ENCODE peak calls at places on chromosomes 5 and 9, in eight cellular contexts. One of them, this sample, is unnamed.

GRCh38 chr5:142095035-142095434 is 13.5 kb upstream of the NDFIP1 start:
- DNase-seq in activated CD8-positive, alpha-beta memory T cell treated with anti-CD3 and anti-CD28 coated beads for 1 hour: no peak
- DNase-seq in activated CD4-positive, alpha-beta T cell treated with anti-CD3 and anti-CD28 coated beads for 1 hour: peak
- DNase-seq in AG04450: no peak
- DNase-seq in hepatic stellate cell: no peak
- DNase-seq in globus pallidus: no peak
- DNase-seq in activated CD4-positive, CD25-positive, alpha-beta regulatory T cell treated with anti-CD3 and anti-CD28 coated beads, Interleukin-2, amount 50 U/mL, for 16 hours: peak
- DNase-seq in GM23248: peak
- DNase-seq in this sample: no peak

GRCh38 chr5:50995285-50995942 is 329.0 kb downstream of the PARP8 start:
- DNase-seq in hepatic stellate cell: no peak
- DNase-seq in globus pallidus: no peak
- DNase-seq in GM23248: no peak
- DNase-seq in activated CD8-positive, alpha-beta memory T cell treated with anti-CD3 and anti-CD28 coated beads for 1 hour: no peak
- DNase-seq in activated CD4-positive, alpha-beta T cell treated with anti-CD3 and anti-CD28 coated beads for 1 hour: no peak
- DNase-seq in activated CD4-positive, CD25-positive, alpha-beta regulatory T cell treated with anti-CD3 and anti-CD28 coated beads, Interleukin-2, amount 50 U/mL, for 16 hours: no peak
- DNase-seq in AG04450: no peak
- DNase-seq in this sample: no peak

GRCh38 chr9:114619205-114619758 is 8.2 kb downstream of the TMEM268 start:
- DNase-seq in activated CD4-positive, alpha-beta T cell treated with anti-CD3 and anti-CD28 coated beads for 1 hour: no peak
- DNase-seq in AG04450: no peak
- DNase-seq in activated CD4-positive, CD25-positive, alpha-beta regulatory T cell treated with anti-CD3 and anti-CD28 coated beads, Interleukin-2, amount 50 U/mL, for 16 hours: no peak
- DNase-seq in activated CD8-positive, alpha-beta memory T cell treated with anti-CD3 and anti-CD28 coated beads for 1 hour: no peak
- DNase-seq in hepatic stellate cell: no peak
- DNase-seq in globus pallidus: no peak
- DNase-seq in GM23248: no peak
- DNase-seq in this sample: no peak

GRCh38 chr5:107203231-107203630 is 467.5 kb downstream of the EFNA5 start:
- DNase-seq in AG04450: no peak
- DNase-seq in activated CD4-positive, alpha-beta T cell treated with anti-CD3 and anti-CD28 coated beads for 1 hour: no peak
- DNase-seq in activated CD8-positive, alpha-beta memory T cell treated with anti-CD3 and anti-CD28 coated beads for 1 hour: no peak
- DNase-seq in activated CD4-positive, CD25-positive, alpha-beta regulatory T cell treated with anti-CD3 and anti-CD28 coated beads, Interleukin-2, amount 50 U/mL, for 16 hours: no peak
- DNase-seq in GM23248: no peak
- DNase-seq in globus pallidus: no peak
- DNase-seq in hepatic stellate cell: no peak
- DNase-seq in this sample: no peak

GRCh38 chr9:137170486-137171148 is 766 bp upstream of the LRRC26 start:
- DNase-seq in activated CD8-positive, alpha-beta memory T cell treated with anti-CD3 and anti-CD28 coated beads for 1 hour: no peak
- DNase-seq in AG04450: no peak
- DNase-seq in activated CD4-positive, alpha-beta T cell treated with anti-CD3 and anti-CD28 coated beads for 1 hour: no peak
- DNase-seq in hepatic stellate cell: no peak
- DNase-seq in activated CD4-positive, CD25-positive, alpha-beta regulatory T cell treated with anti-CD3 and anti-CD28 coated beads, Interleukin-2, amount 50 U/mL, for 16 hours: no peak
- DNase-seq in GM23248: no peak
- DNase-seq in globus pallidus: no peak
- DNase-seq in this sample: no peak

GRCh38 chr5:95669540-95669939 is 13.3 kb downstream of the SPATA9 start:
- DNase-seq in AG04450: peak
- DNase-seq in activated CD4-positive, CD25-positive, alpha-beta regulatory T cell treated with anti-CD3 and anti-CD28 coated beads, Interleukin-2, amount 50 U/mL, for 16 hours: no peak
- DNase-seq in activated CD4-positive, alpha-beta T cell treated with anti-CD3 and anti-CD28 coated beads for 1 hour: no peak
- DNase-seq in activated CD8-positive, alpha-beta memory T cell treated with anti-CD3 and anti-CD28 coated beads for 1 hour: no peak
- DNase-seq in GM23248: peak
- DNase-seq in hepatic stellate cell: peak
- DNase-seq in globus pallidus: peak
- DNase-seq in this sample: peak

GRCh38 chr5:88824892-88825781 is 57.8 kb downstream of the MEF2C start:
- DNase-seq in globus pallidus: no peak
- DNase-seq in activated CD8-positive, alpha-beta memory T cell treated with anti-CD3 and anti-CD28 coated beads for 1 hour: no peak
- DNase-seq in activated CD4-positive, CD25-positive, alpha-beta regulatory T cell treated with anti-CD3 and anti-CD28 coated beads, Interleukin-2, amount 50 U/mL, for 16 hours: no peak
- DNase-seq in AG04450: no peak
- DNase-seq in activated CD4-positive, alpha-beta T cell treated with anti-CD3 and anti-CD28 coated beads for 1 hour: no peak
- DNase-seq in hepatic stellate cell: no peak
- DNase-seq in GM23248: peak
- DNase-seq in this sample: peak

GRCh38 chr9:4955836-4956235 is 29.2 kb upstream of the JAK2 start:
- DNase-seq in activated CD4-positive, CD25-positive, alpha-beta regulatory T cell treated with anti-CD3 and anti-CD28 coated beads, Interleukin-2, amount 50 U/mL, for 16 hours: no peak
- DNase-seq in AG04450: no peak
- DNase-seq in activated CD4-positive, alpha-beta T cell treated with anti-CD3 and anti-CD28 coated beads for 1 hour: no peak
- DNase-seq in activated CD8-positive, alpha-beta memory T cell treated with anti-CD3 and anti-CD28 coated beads for 1 hour: no peak
- DNase-seq in GM23248: peak
- DNase-seq in hepatic stellate cell: peak
- DNase-seq in globus pallidus: no peak
- DNase-seq in this sample: peak

GRCh38 chr9:127976943-127977871 is 3.6 kb downstream of the EEIG1 start:
- DNase-seq in activated CD8-positive, alpha-beta memory T cell treated with anti-CD3 and anti-CD28 coated beads for 1 hour: no peak
- DNase-seq in activated CD4-positive, alpha-beta T cell treated with anti-CD3 and anti-CD28 coated beads for 1 hour: no peak
- DNase-seq in GM23248: no peak
- DNase-seq in AG04450: no peak
- DNase-seq in hepatic stellate cell: no peak
- DNase-seq in globus pallidus: no peak
- DNase-seq in activated CD4-positive, CD25-positive, alpha-beta regulatory T cell treated with anti-CD3 and anti-CD28 coated beads, Interleukin-2, amount 50 U/mL, for 16 hours: no peak
- DNase-seq in this sample: no peak

GRCh38 chr9:36679710-36680109 is 107.0 kb downstream of the MELK start:
- DNase-seq in activated CD4-positive, alpha-beta T cell treated with anti-CD3 and anti-CD28 coated beads for 1 hour: no peak
- DNase-seq in activated CD8-positive, alpha-beta memory T cell treated with anti-CD3 and anti-CD28 coated beads for 1 hour: no peak
- DNase-seq in hepatic stellate cell: no peak
- DNase-seq in AG04450: no peak
- DNase-seq in globus pallidus: no peak
- DNase-seq in GM23248: no peak
- DNase-seq in activated CD4-positive, CD25-positive, alpha-beta regulatory T cell treated with anti-CD3 and anti-CD28 coated beads, Interleukin-2, amount 50 U/mL, for 16 hours: no peak
- DNase-seq in this sample: no peak

GRCh38 chr9:6551126-6551525 is 94.4 kb downstream of the GLDC start:
- DNase-seq in hepatic stellate cell: no peak
- DNase-seq in activated CD8-positive, alpha-beta memory T cell treated with anti-CD3 and anti-CD28 coated beads for 1 hour: no peak
- DNase-seq in activated CD4-positive, alpha-beta T cell treated with anti-CD3 and anti-CD28 coated beads for 1 hour: no peak
- DNase-seq in activated CD4-positive, CD25-positive, alpha-beta regulatory T cell treated with anti-CD3 and anti-CD28 coated beads, Interleukin-2, amount 50 U/mL, for 16 hours: no peak
- DNase-seq in globus pallidus: no peak
- DNase-seq in GM23248: no peak
- DNase-seq in AG04450: no peak
- DNase-seq in this sample: no peak

GRCh38 chr9:20022410-20022809 is 233.6 kb upstream of the SLC24A2 start:
- DNase-seq in activated CD4-positive, CD25-positive, alpha-beta regulatory T cell treated with anti-CD3 and anti-CD28 coated beads, Interleukin-2, amount 50 U/mL, for 16 hours: no peak
- DNase-seq in activated CD8-positive, alpha-beta memory T cell treated with anti-CD3 and anti-CD28 coated beads for 1 hour: no peak
- DNase-seq in globus pallidus: no peak
- DNase-seq in AG04450: no peak
- DNase-seq in activated CD4-positive, alpha-beta T cell treated with anti-CD3 and anti-CD28 coated beads for 1 hour: no peak
- DNase-seq in hepatic stellate cell: peak
- DNase-seq in GM23248: peak
- DNase-seq in this sample: peak

GRCh38 chr5:74067748-74068541 is 441.9 kb downstream of the ARHGEF28 start:
- DNase-seq in activated CD8-positive, alpha-beta memory T cell treated with anti-CD3 and anti-CD28 coated beads for 1 hour: no peak
- DNase-seq in activated CD4-positive, alpha-beta T cell treated with anti-CD3 and anti-CD28 coated beads for 1 hour: no peak
- DNase-seq in GM23248: peak
- DNase-seq in AG04450: no peak
- DNase-seq in hepatic stellate cell: no peak
- DNase-seq in globus pallidus: no peak
- DNase-seq in activated CD4-positive, CD25-positive, alpha-beta regulatory T cell treated with anti-CD3 and anti-CD28 coated beads, Interleukin-2, amount 50 U/mL, for 16 hours: no peak
- DNase-seq in this sample: peak

GRCh38 chr9:11312976-11313375 is 700.2 kb upstream of the PTPRD start:
- DNase-seq in activated CD4-positive, CD25-positive, alpha-beta regulatory T cell treated with anti-CD3 and anti-CD28 coated beads, Interleukin-2, amount 50 U/mL, for 16 hours: no peak
- DNase-seq in activated CD4-positive, alpha-beta T cell treated with anti-CD3 and anti-CD28 coated beads for 1 hour: no peak
- DNase-seq in AG04450: no peak
- DNase-seq in GM23248: no peak
- DNase-seq in globus pallidus: peak
- DNase-seq in activated CD8-positive, alpha-beta memory T cell treated with anti-CD3 and anti-CD28 coated beads for 1 hour: no peak
- DNase-seq in hepatic stellate cell: no peak
- DNase-seq in this sample: peak

GRCh38 chr9:71857159-71857558 is 53.8 kb downstream of the ABHD17B start:
- DNase-seq in GM23248: no peak
- DNase-seq in activated CD4-positive, CD25-positive, alpha-beta regulatory T cell treated with anti-CD3 and anti-CD28 coated beads, Interleukin-2, amount 50 U/mL, for 16 hours: no peak
- DNase-seq in globus pallidus: peak
- DNase-seq in AG04450: no peak
- DNase-seq in activated CD4-positive, alpha-beta T cell treated with anti-CD3 and anti-CD28 coated beads for 1 hour: no peak
- DNase-seq in activated CD8-positive, alpha-beta memory T cell treated with anti-CD3 and anti-CD28 coated beads for 1 hour: no peak
- DNase-seq in hepatic stellate cell: no peak
- DNase-seq in this sample: no peak